ENCODE peak calls at places on chromosomes 1 and 21, in seven cellular contexts. One of them, this sample, is unnamed. For H3K27me3, the result is how much of the 10 kb centered on the place peaks cover.

GRCh38 chr1:181086926-181087325 is 1.6 kb upstream of the IER5 start:
- DNase-seq in GM23338: no peak
- DNase-seq in esophagus squamous epithelium: no peak
- DNase-seq in right lobe of liver: no peak
- DNase-seq in HepG2: no peak
- DNase-seq in cardiac muscle cell: peak
- DNase-seq in psoas muscle: no peak
- DNase-seq in this sample: no peak

GRCh38 chr1:200699871-200700270 is 30.2 kb upstream of the DDX59 start:
- DNase-seq in right lobe of liver: no peak
- DNase-seq in esophagus squamous epithelium: no peak
- DNase-seq in GM23338: peak
- DNase-seq in HepG2: no peak
- DNase-seq in cardiac muscle cell: no peak
- DNase-seq in psoas muscle: no peak
- DNase-seq in this sample: peak

GRCh38 chr1:193458628-193459027 is 272.2 kb upstream of the B3GALT2 start:
- DNase-seq in esophagus squamous epithelium: no peak
- DNase-seq in HepG2: no peak
- DNase-seq in right lobe of liver: no peak
- DNase-seq in GM23338: no peak
- DNase-seq in cardiac muscle cell: no peak
- DNase-seq in psoas muscle: no peak
- DNase-seq in this sample: no peak

GRCh38 chr1:167795810-167796740 is 74.3 kb downstream of the MPZL1 start:
- DNase-seq in esophagus squamous epithelium: no peak
- DNase-seq in psoas muscle: peak
- DNase-seq in HepG2: no peak
- DNase-seq in cardiac muscle cell: peak
- DNase-seq in GM23338: peak
- DNase-seq in right lobe of liver: no peak
- DNase-seq in this sample: no peak

GRCh38 chr21:25366116-25366515 is 241.2 kb downstream of the MRPL39 start:
- DNase-seq in HepG2: no peak
- DNase-seq in cardiac muscle cell: no peak
- DNase-seq in psoas muscle: no peak
- DNase-seq in esophagus squamous epithelium: no peak
- DNase-seq in GM23338: no peak
- DNase-seq in right lobe of liver: no peak
- DNase-seq in this sample: no peak

GRCh38 chr21:32819702-32820101 is 48.1 kb upstream of the PAXBP1 start:
- DNase-seq in HepG2: no peak
- DNase-seq in esophagus squamous epithelium: no peak
- DNase-seq in cardiac muscle cell: peak
- DNase-seq in right lobe of liver: no peak
- DNase-seq in psoas muscle: peak
- DNase-seq in GM23338: no peak
- DNase-seq in this sample: no peak

GRCh38 chr21:32312321-32312720 is 13.7 kb downstream of the MRAP start:
- DNase-seq in HepG2: no peak
- DNase-seq in right lobe of liver: no peak
- DNase-seq in cardiac muscle cell: no peak
- DNase-seq in GM23338: no peak
- DNase-seq in esophagus squamous epithelium: no peak
- DNase-seq in psoas muscle: no peak
- DNase-seq in this sample: no peak

GRCh38 chr1:14795589-14795988 is 197.1 kb downstream of the KAZN start:
- DNase-seq in psoas muscle: no peak
- DNase-seq in right lobe of liver: no peak
- DNase-seq in esophagus squamous epithelium: no peak
- DNase-seq in GM23338: no peak
- DNase-seq in cardiac muscle cell: no peak
- DNase-seq in HepG2: no peak
- DNase-seq in this sample: no peak

GRCh38 chr21:35335951-35336446 is 286.9 kb upstream of the RUNX1 start:
- DNase-seq in GM23338: no peak
- DNase-seq in HepG2: no peak
- DNase-seq in psoas muscle: no peak
- DNase-seq in cardiac muscle cell: no peak
- DNase-seq in esophagus squamous epithelium: no peak
- DNase-seq in right lobe of liver: no peak
- DNase-seq in this sample: no peak

GRCh38 chr1:43783671-43784205 is 76.4 kb downstream of the ST3GAL3 start:
- DNase-seq in GM23338: no peak
- DNase-seq in psoas muscle: no peak
- DNase-seq in cardiac muscle cell: no peak
- DNase-seq in HepG2: no peak
- DNase-seq in esophagus squamous epithelium: no peak
- DNase-seq in right lobe of liver: no peak
- DNase-seq in this sample: no peak

GRCh38 chr1:229456016-229456415 is 22.1 kb upstream of the ACTA1 start:
- DNase-seq in right lobe of liver: no peak
- DNase-seq in GM23338: no peak
- DNase-seq in HepG2: no peak
- DNase-seq in psoas muscle: no peak
- DNase-seq in cardiac muscle cell: peak
- DNase-seq in esophagus squamous epithelium: no peak
- DNase-seq in this sample: no peak

GRCh38 chr1:229454056-229454455 is 20.2 kb upstream of the ACTA1 start:
- DNase-seq in psoas muscle: no peak
- DNase-seq in HepG2: no peak
- DNase-seq in cardiac muscle cell: no peak
- DNase-seq in GM23338: peak
- DNase-seq in right lobe of liver: no peak
- DNase-seq in esophagus squamous epithelium: no peak
- DNase-seq in this sample: no peak

GRCh38 chr1:229448845-229449244 is 15.0 kb upstream of the ACTA1 start:
- DNase-seq in right lobe of liver: no peak
- DNase-seq in cardiac muscle cell: no peak
- DNase-seq in psoas muscle: no peak
- DNase-seq in HepG2: no peak
- DNase-seq in GM23338: no peak
- DNase-seq in esophagus squamous epithelium: no peak
- DNase-seq in this sample: no peak

GRCh38 chr1:229457436-229457835 is 23.5 kb upstream of the ACTA1 start:
- DNase-seq in GM23338: no peak
- DNase-seq in right lobe of liver: no peak
- DNase-seq in esophagus squamous epithelium: no peak
- DNase-seq in psoas muscle: no peak
- DNase-seq in HepG2: no peak
- DNase-seq in cardiac muscle cell: no peak
- DNase-seq in this sample: no peak

DNA sequence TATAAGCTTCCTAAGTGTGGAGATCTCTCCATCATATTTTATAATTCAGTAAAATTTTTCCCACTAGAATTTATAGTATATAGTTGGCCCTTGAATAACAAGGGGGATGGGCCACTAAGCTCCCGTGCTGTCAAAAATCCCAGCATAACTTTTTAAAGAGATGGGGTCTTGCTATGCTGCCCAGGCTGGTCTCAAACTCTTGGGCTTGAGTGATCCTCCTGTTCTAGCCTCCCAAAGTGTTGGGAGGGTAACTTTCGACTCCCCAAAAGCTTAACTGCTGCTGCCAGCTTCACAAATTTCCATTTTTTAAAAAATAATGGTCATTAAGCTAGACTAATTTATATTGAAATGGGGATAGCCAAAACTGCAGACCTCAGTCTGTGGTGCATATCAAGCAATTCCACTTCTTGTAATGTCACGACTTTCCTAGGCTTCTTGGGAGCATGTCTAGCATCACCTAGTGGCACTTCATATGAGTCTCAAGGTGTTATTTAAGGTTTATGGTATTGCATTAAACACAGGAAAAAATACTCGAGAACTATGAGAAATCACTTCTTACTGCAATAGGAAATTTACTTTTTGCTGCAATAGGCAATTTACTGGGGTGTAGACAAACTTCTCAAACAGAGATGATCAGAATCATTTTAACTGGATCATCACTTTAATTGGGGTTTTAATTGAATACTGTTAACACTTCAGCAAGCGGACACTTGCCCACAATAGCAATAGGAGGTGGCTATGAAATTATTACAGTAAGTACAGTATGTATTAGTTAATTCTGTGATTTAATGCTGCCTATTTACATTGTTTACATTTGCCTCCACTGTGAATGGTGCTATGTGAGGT is 19.3 kb upstream of the ACTA1 start:
- DNase-seq in cardiac muscle cell: peak
- DNase-seq in right lobe of liver: no peak
- DNase-seq in GM23338: peak
- DNase-seq in psoas muscle: no peak
- DNase-seq in HepG2: peak
- DNase-seq in esophagus squamous epithelium: no peak
- DNase-seq in this sample: no peak
- TF ChIP-seq CTCF in cardiac muscle cell: peak
- TF ChIP-seq CTCF in right lobe of liver: peak
- TF ChIP-seq CTCF in GM23338: peak
- TF ChIP-seq CTCF in psoas muscle: peak
- TF ChIP-seq CTCF in HepG2: peak
- TF ChIP-seq CTCF in esophagus squamous epithelium: peak
- TF ChIP-seq CTCF in this sample: peak

DNA sequence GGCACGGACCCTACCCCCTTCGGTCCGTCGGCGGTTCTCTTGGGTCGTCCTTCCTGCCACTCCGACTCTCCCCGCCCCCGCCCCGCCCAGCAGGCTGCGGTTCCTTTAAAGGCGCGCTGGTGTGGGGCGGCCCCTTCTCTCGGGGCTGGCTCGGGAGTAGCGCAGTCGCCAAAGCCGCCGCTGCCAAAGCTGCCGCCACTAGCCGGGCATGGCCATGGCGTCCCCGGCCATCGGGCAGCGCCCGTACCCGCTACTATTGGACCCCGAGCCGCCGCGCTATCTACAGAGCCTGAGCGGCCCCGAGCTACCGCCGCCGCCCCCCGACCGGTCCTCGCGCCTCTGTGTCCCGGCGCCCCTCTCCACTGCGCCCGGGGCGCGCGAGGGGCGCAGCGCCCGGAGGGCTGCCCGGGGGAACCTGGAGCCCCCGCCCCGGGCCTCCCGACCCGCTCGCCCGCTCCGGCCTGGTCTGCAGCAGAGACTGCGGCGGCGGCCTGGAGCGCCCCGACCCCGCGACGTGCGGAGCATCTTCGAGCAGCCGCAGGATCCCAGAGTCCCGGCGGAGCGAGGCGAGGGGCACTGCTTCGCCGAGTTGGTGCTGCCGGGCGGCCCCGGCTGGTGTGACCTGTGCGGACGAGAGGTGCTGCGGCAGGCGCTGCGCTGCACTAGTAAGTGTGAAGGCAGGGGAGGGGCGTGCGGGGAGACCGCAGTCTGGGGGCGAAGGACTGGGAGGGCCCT is at the start of gene RASSF5:
- DNase-seq in HepG2: no peak
- DNase-seq in right lobe of liver: peak
- DNase-seq in GM23338: peak
- DNase-seq in psoas muscle: peak
- DNase-seq in cardiac muscle cell: peak
- DNase-seq in esophagus squamous epithelium: peak
- DNase-seq in this sample: no peak
- H3K27me3 ChIP-seq in HepG2: under half
- H3K27me3 ChIP-seq in right lobe of liver: under half
- H3K27me3 ChIP-seq in GM23338: half or more
- H3K27me3 ChIP-seq in psoas muscle: under half
- H3K27me3 ChIP-seq in cardiac muscle cell: under half
- H3K27me3 ChIP-seq in esophagus squamous epithelium: under half
- H3K27me3 ChIP-seq in this sample: under half

DNA sequence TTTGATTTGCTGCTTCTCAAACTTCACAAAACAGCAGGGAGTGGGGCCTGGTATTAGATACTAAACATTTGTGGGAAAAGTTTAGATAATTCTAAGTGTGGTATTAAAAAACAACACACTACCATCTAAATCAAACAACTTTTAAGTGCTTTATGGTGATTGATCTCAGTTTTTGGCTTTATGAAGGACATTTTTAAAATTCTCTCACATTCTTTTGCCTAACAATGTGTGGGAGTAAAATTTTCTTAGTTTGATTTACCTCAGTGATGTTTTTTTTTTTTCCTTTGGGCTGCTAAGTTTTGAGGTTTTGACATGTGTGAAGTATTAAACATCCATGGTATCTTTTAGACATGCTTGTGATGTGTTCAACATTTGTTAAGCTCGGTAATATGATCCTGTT is 116.2 kb downstream of the DISP1 start:
- DNase-seq in GM23338: no peak
- DNase-seq in psoas muscle: no peak
- DNase-seq in esophagus squamous epithelium: no peak
- DNase-seq in right lobe of liver: no peak
- DNase-seq in cardiac muscle cell: peak
- DNase-seq in HepG2: no peak
- DNase-seq in this sample: no peak
- H3K4me3 ChIP-seq in GM23338: no peak
- H3K4me3 ChIP-seq in psoas muscle: no peak
- H3K4me3 ChIP-seq in esophagus squamous epithelium: no peak
- H3K4me3 ChIP-seq in right lobe of liver: no peak
- H3K4me3 ChIP-seq in cardiac muscle cell: no peak
- H3K4me3 ChIP-seq in HepG2: no peak
- H3K4me3 ChIP-seq in this sample: no peak

DNA sequence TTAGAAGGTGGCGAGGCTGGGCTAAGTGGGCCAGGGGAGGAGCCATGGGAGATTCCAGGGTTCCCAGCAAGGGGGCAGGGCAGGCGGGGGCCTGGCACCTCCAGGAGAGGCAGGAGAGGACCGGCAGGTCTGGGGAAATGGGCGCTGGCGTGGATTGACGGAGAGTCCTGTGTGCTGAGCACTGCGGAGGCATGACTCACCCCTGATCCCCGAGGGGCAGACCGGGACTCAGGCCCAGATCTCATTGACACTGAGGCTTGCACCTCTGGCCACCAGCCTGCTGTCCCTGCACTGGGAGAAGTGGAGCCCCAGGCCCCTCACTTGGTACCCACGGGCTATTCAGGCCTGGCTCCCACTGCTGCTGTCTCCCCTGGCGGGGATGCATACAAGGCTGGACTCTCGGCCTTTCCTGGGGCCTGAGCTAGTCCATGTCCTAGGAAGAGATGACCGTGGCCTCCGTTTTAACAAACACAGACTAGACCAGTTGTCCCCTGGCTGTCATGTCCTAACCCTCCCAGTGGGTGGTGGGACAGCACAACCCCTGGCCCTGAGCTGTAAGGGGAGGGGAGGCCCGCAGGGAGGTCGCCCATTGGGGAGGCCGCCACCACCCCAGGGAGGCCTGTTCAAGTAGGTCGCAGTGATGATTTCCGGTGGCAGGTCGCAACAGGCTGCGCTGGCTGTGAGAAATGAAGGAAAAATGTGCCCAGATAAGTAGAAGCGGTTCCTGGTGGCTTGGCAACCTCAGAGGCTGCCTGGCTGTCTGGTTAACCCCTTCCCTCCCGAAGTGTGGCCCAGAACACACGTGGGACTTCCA is 39.7 kb downstream of the RIPK4 start:
- DNase-seq in cardiac muscle cell: peak
- DNase-seq in HepG2: peak
- DNase-seq in right lobe of liver: peak
- DNase-seq in GM23338: no peak
- DNase-seq in psoas muscle: peak
- DNase-seq in esophagus squamous epithelium: no peak
- DNase-seq in this sample: no peak
- TF ChIP-seq CTCF in cardiac muscle cell: no peak
- TF ChIP-seq CTCF in HepG2: peak
- TF ChIP-seq CTCF in right lobe of liver: no peak
- TF ChIP-seq CTCF in GM23338: peak
- TF ChIP-seq CTCF in psoas muscle: no peak
- TF ChIP-seq CTCF in esophagus squamous epithelium: peak
- TF ChIP-seq CTCF in this sample: no peak